ENCODE peak calls at places on chromosomes 3 and 15, in eight cellular contexts. One of them, this sample, is unnamed.

GRCh38 chr3:122932251-122932967 is 95.2 kb downstream of the SEMA5B start:
- DNase-seq in neural crest cell: no peak
- DNase-seq in NCI-H1092 treated with DMSO at 0.1 percent for 48 hours: no peak
- DNase-seq in GM13976: no peak
- DNase-seq in MCF 10A: peak; percentile 92
- DNase-seq in AG09309: no peak
- DNase-seq in RPMI8226: no peak
- DNase-seq in amniotic stem cell: no peak
- DNase-seq in this sample: peak; percentile 75

GRCh38 chr15:70093481-70094309 is 4.0 kb downstream of the TLE3 start:
- DNase-seq in neural crest cell: no peak
- DNase-seq in NCI-H1092 treated with DMSO at 0.1 percent for 48 hours: no peak
- DNase-seq in GM13976: no peak
- DNase-seq in MCF 10A: no peak
- DNase-seq in AG09309: no peak
- DNase-seq in RPMI8226: no peak
- DNase-seq in amniotic stem cell: no peak
- DNase-seq in this sample: peak; percentile 89

GRCh38 chr15:86036243-86036642 is 43.4 kb upstream of the AGBL1 start:
- DNase-seq in neural crest cell: no peak
- DNase-seq in NCI-H1092 treated with DMSO at 0.1 percent for 48 hours: no peak
- DNase-seq in GM13976: no peak
- DNase-seq in MCF 10A: no peak
- DNase-seq in AG09309: no peak
- DNase-seq in RPMI8226: no peak
- DNase-seq in amniotic stem cell: no peak
- DNase-seq in this sample: no peak

GRCh38 chr3:149534671-149535394 is 60.3 kb downstream of the TM4SF4 start:
- DNase-seq in neural crest cell: no peak
- DNase-seq in NCI-H1092 treated with DMSO at 0.1 percent for 48 hours: peak; percentile 86
- DNase-seq in GM13976: no peak
- DNase-seq in MCF 10A: no peak
- DNase-seq in AG09309: peak; percentile 46
- DNase-seq in RPMI8226: peak; percentile 54
- DNase-seq in amniotic stem cell: no peak
- DNase-seq in this sample: no peak

GRCh38 chr3:139523718-139524117 is 15.8 kb downstream of the RBP1 start:
- DNase-seq in neural crest cell: no peak
- DNase-seq in NCI-H1092 treated with DMSO at 0.1 percent for 48 hours: no peak
- DNase-seq in GM13976: no peak
- DNase-seq in MCF 10A: no peak
- DNase-seq in AG09309: no peak
- DNase-seq in RPMI8226: no peak
- DNase-seq in amniotic stem cell: no peak
- DNase-seq in this sample: no peak

GRCh38 chr15:95825672-95826387 is 504.7 kb upstream of the NR2F2 start:
- DNase-seq in neural crest cell: no peak
- DNase-seq in NCI-H1092 treated with DMSO at 0.1 percent for 48 hours: peak; percentile 79
- DNase-seq in GM13976: no peak
- DNase-seq in MCF 10A: no peak
- DNase-seq in AG09309: no peak
- DNase-seq in RPMI8226: no peak
- DNase-seq in amniotic stem cell: no peak
- DNase-seq in this sample: no peak

GRCh38 chr3:172646439-172647015 is 64.3 kb downstream of the NCEH1 start:
- DNase-seq in neural crest cell: no peak
- DNase-seq in NCI-H1092 treated with DMSO at 0.1 percent for 48 hours: peak; percentile 56
- DNase-seq in GM13976: no peak
- DNase-seq in MCF 10A: peak; percentile 96
- DNase-seq in AG09309: no peak
- DNase-seq in RPMI8226: peak; percentile 30
- DNase-seq in amniotic stem cell: no peak
- DNase-seq in this sample: peak; percentile 41

GRCh38 chr3:126850370-126851085 is 132.4 kb upstream of the PLXNA1 start:
- DNase-seq in neural crest cell: no peak
- DNase-seq in NCI-H1092 treated with DMSO at 0.1 percent for 48 hours: no peak
- DNase-seq in GM13976: no peak
- DNase-seq in MCF 10A: no peak
- DNase-seq in AG09309: peak; percentile 44
- DNase-seq in RPMI8226: no peak
- DNase-seq in amniotic stem cell: peak; percentile 58
- DNase-seq in this sample: no peak

GRCh38 chr3:99825239-99825638 is 7.6 kb downstream of the CMSS1 start:
- DNase-seq in neural crest cell: no peak
- DNase-seq in NCI-H1092 treated with DMSO at 0.1 percent for 48 hours: no peak
- DNase-seq in GM13976: no peak
- DNase-seq in MCF 10A: no peak
- DNase-seq in AG09309: no peak
- DNase-seq in RPMI8226: no peak
- DNase-seq in amniotic stem cell: no peak
- DNase-seq in this sample: peak; percentile 64

GRCh38 chr15:67149068-67149841 is 83.9 kb downstream of the SMAD3 start:
- DNase-seq in neural crest cell: no peak
- DNase-seq in NCI-H1092 treated with DMSO at 0.1 percent for 48 hours: no peak
- DNase-seq in GM13976: no peak
- DNase-seq in MCF 10A: no peak
- DNase-seq in AG09309: no peak
- DNase-seq in RPMI8226: no peak
- DNase-seq in amniotic stem cell: no peak
- DNase-seq in this sample: peak; percentile 23

GRCh38 chr3:36172699-36173098 is 207.6 kb upstream of the STAC start:
- DNase-seq in neural crest cell: no peak
- DNase-seq in NCI-H1092 treated with DMSO at 0.1 percent for 48 hours: no peak
- DNase-seq in GM13976: no peak
- DNase-seq in MCF 10A: peak; percentile 65
- DNase-seq in AG09309: no peak
- DNase-seq in RPMI8226: no peak
- DNase-seq in amniotic stem cell: no peak
- DNase-seq in this sample: peak; percentile 55

GRCh38 chr3:121718205-121718846 is 31.2 kb downstream of the GOLGB1 start:
- DNase-seq in neural crest cell: no peak
- DNase-seq in NCI-H1092 treated with DMSO at 0.1 percent for 48 hours: no peak
- DNase-seq in GM13976: no peak
- DNase-seq in MCF 10A: no peak
- DNase-seq in AG09309: no peak
- DNase-seq in RPMI8226: no peak
- DNase-seq in amniotic stem cell: no peak
- DNase-seq in this sample: no peak

GRCh38 chr3:149547954-149548728 is 73.6 kb downstream of the TM4SF4 start:
- DNase-seq in neural crest cell: no peak
- DNase-seq in NCI-H1092 treated with DMSO at 0.1 percent for 48 hours: no peak
- DNase-seq in GM13976: no peak
- DNase-seq in MCF 10A: peak; percentile 86
- DNase-seq in AG09309: no peak
- DNase-seq in RPMI8226: no peak
- DNase-seq in amniotic stem cell: peak; percentile 44
- DNase-seq in this sample: peak; percentile 72

GRCh38 chr3:126155819-126156218 is 24.6 kb downstream of the ALDH1L1 start:
- DNase-seq in neural crest cell: no peak
- DNase-seq in NCI-H1092 treated with DMSO at 0.1 percent for 48 hours: no peak
- DNase-seq in GM13976: peak; percentile 11
- DNase-seq in MCF 10A: no peak
- DNase-seq in AG09309: no peak
- DNase-seq in RPMI8226: no peak
- DNase-seq in amniotic stem cell: no peak
- DNase-seq in this sample: no peak

GRCh38 chr3:62284442-62284841 is 88.9 kb downstream of the FEZF2 start:
- DNase-seq in neural crest cell: no peak
- DNase-seq in NCI-H1092 treated with DMSO at 0.1 percent for 48 hours: no peak
- DNase-seq in GM13976: no peak
- DNase-seq in MCF 10A: no peak
- DNase-seq in AG09309: no peak
- DNase-seq in RPMI8226: no peak
- DNase-seq in amniotic stem cell: no peak
- DNase-seq in this sample: no peak

GRCh38 chr15:33242165-33242564 is 47.7 kb upstream of the FMN1 start:
- DNase-seq in neural crest cell: no peak
- DNase-seq in NCI-H1092 treated with DMSO at 0.1 percent for 48 hours: no peak
- DNase-seq in GM13976: no peak
- DNase-seq in MCF 10A: peak; percentile 51
- DNase-seq in AG09309: peak; percentile 18
- DNase-seq in RPMI8226: no peak
- DNase-seq in amniotic stem cell: peak; percentile 12
- DNase-seq in this sample: peak; percentile 94

GRCh38 chr3:151871639-151872468 is 1.6 kb upstream of the SUCNR1 start:
- DNase-seq in neural crest cell: no peak
- DNase-seq in NCI-H1092 treated with DMSO at 0.1 percent for 48 hours: no peak
- DNase-seq in GM13976: peak; percentile 45
- DNase-seq in MCF 10A: no peak
- DNase-seq in AG09309: no peak
- DNase-seq in RPMI8226: peak; percentile 68
- DNase-seq in amniotic stem cell: no peak
- DNase-seq in this sample: no peak

GRCh38 chr3:147189016-147189415 is 217.3 kb downstream of the ZIC4 start:
- DNase-seq in neural crest cell: no peak
- DNase-seq in NCI-H1092 treated with DMSO at 0.1 percent for 48 hours: no peak
- DNase-seq in GM13976: no peak
- DNase-seq in MCF 10A: no peak
- DNase-seq in AG09309: no peak
- DNase-seq in RPMI8226: no peak
- DNase-seq in amniotic stem cell: no peak
- DNase-seq in this sample: no peak

GRCh38 chr3:31534036-31534435 is 1.3 kb downstream of the STT3B start:
- DNase-seq in neural crest cell: no peak
- DNase-seq in NCI-H1092 treated with DMSO at 0.1 percent for 48 hours: no peak
- DNase-seq in GM13976: no peak
- DNase-seq in MCF 10A: peak; percentile 33
- DNase-seq in AG09309: no peak
- DNase-seq in RPMI8226: peak; percentile 53
- DNase-seq in amniotic stem cell: no peak
- DNase-seq in this sample: peak; percentile 37

GRCh38 chr3:8301977-8302589 is 199.5 kb upstream of the LMCD1 start:
- DNase-seq in neural crest cell: peak; percentile 7
- DNase-seq in NCI-H1092 treated with DMSO at 0.1 percent for 48 hours: peak; percentile 17
- DNase-seq in GM13976: peak; percentile 26
- DNase-seq in MCF 10A: peak; percentile 63
- DNase-seq in AG09309: peak; percentile 44
- DNase-seq in RPMI8226: peak; percentile 42
- DNase-seq in amniotic stem cell: peak; percentile 13
- DNase-seq in this sample: peak; percentile 69

GRCh38 chr15:64224508-64224907 is 61.7 kb upstream of the PPIB start:
- DNase-seq in neural crest cell: no peak
- DNase-seq in NCI-H1092 treated with DMSO at 0.1 percent for 48 hours: peak; percentile 30
- DNase-seq in GM13976: no peak
- DNase-seq in MCF 10A: peak; percentile 45
- DNase-seq in AG09309: peak; percentile 56
- DNase-seq in RPMI8226: no peak
- DNase-seq in amniotic stem cell: no peak
- DNase-seq in this sample: no peak

GRCh38 chr3:149902498-149903139 is 68.1 kb downstream of the PFN2 start:
- DNase-seq in neural crest cell: no peak
- DNase-seq in NCI-H1092 treated with DMSO at 0.1 percent for 48 hours: no peak
- DNase-seq in GM13976: no peak
- DNase-seq in MCF 10A: peak; percentile 0
- DNase-seq in AG09309: no peak
- DNase-seq in RPMI8226: no peak
- DNase-seq in amniotic stem cell: no peak
- DNase-seq in this sample: peak; percentile 39

GRCh38 chr3:127442551-127442950 is 148.0 kb downstream of the TPRA1 start:
- DNase-seq in neural crest cell: no peak
- DNase-seq in NCI-H1092 treated with DMSO at 0.1 percent for 48 hours: no peak
- DNase-seq in GM13976: no peak
- DNase-seq in MCF 10A: no peak
- DNase-seq in AG09309: no peak
- DNase-seq in RPMI8226: no peak
- DNase-seq in amniotic stem cell: no peak
- DNase-seq in this sample: no peak

GRCh38 chr3:46571684-46572083 is 5.6 kb upstream of the LRRC2 start:
- DNase-seq in neural crest cell: no peak
- DNase-seq in NCI-H1092 treated with DMSO at 0.1 percent for 48 hours: no peak
- DNase-seq in GM13976: no peak
- DNase-seq in MCF 10A: no peak
- DNase-seq in AG09309: no peak
- DNase-seq in RPMI8226: no peak
- DNase-seq in amniotic stem cell: no peak
- DNase-seq in this sample: no peak

GRCh38 chr3:12273045-12273695 is 15.7 kb upstream of the PPARG start:
- DNase-seq in neural crest cell: no peak
- DNase-seq in NCI-H1092 treated with DMSO at 0.1 percent for 48 hours: no peak
- DNase-seq in GM13976: peak; percentile 64
- DNase-seq in MCF 10A: no peak
- DNase-seq in AG09309: no peak
- DNase-seq in RPMI8226: no peak
- DNase-seq in amniotic stem cell: no peak
- DNase-seq in this sample: no peak

GRCh38 chr3:126202281-126203079 is 22.1 kb upstream of the ALDH1L1 start:
- DNase-seq in neural crest cell: no peak
- DNase-seq in NCI-H1092 treated with DMSO at 0.1 percent for 48 hours: no peak
- DNase-seq in GM13976: no peak
- DNase-seq in MCF 10A: no peak
- DNase-seq in AG09309: no peak
- DNase-seq in RPMI8226: no peak
- DNase-seq in amniotic stem cell: no peak
- DNase-seq in this sample: no peak

GRCh38 chr3:150150633-150151032 is 179.9 kb upstream of the PFN2 start:
- DNase-seq in neural crest cell: no peak
- DNase-seq in NCI-H1092 treated with DMSO at 0.1 percent for 48 hours: no peak
- DNase-seq in GM13976: no peak
- DNase-seq in MCF 10A: no peak
- DNase-seq in AG09309: no peak
- DNase-seq in RPMI8226: no peak
- DNase-seq in amniotic stem cell: no peak
- DNase-seq in this sample: peak; percentile 13

GRCh38 chr3:122786067-122786466 is 7.6 kb downstream of the HSPBAP1 start:
- DNase-seq in neural crest cell: no peak
- DNase-seq in NCI-H1092 treated with DMSO at 0.1 percent for 48 hours: no peak
- DNase-seq in GM13976: no peak
- DNase-seq in MCF 10A: peak; percentile 20
- DNase-seq in AG09309: no peak
- DNase-seq in RPMI8226: no peak
- DNase-seq in amniotic stem cell: no peak
- DNase-seq in this sample: peak; percentile 82

GRCh38 chr15:63374686-63375520 is 6.7 kb downstream of the CA12 start:
- DNase-seq in neural crest cell: no peak
- DNase-seq in NCI-H1092 treated with DMSO at 0.1 percent for 48 hours: peak; percentile 11
- DNase-seq in GM13976: no peak
- DNase-seq in MCF 10A: peak; percentile 82
- DNase-seq in AG09309: no peak
- DNase-seq in RPMI8226: no peak
- DNase-seq in amniotic stem cell: peak; percentile 28
- DNase-seq in this sample: peak; percentile 53

GRCh38 chr3:193132247-193132646 is 108.8 kb upstream of the PLAAT1 start:
- DNase-seq in neural crest cell: no peak
- DNase-seq in NCI-H1092 treated with DMSO at 0.1 percent for 48 hours: no peak
- DNase-seq in GM13976: no peak
- DNase-seq in MCF 10A: no peak
- DNase-seq in AG09309: no peak
- DNase-seq in RPMI8226: no peak
- DNase-seq in amniotic stem cell: no peak
- DNase-seq in this sample: no peak

GRCh38 chr15:55277116-55277564 is 12.5 kb downstream of the RAB27A start:
- DNase-seq in neural crest cell: no peak
- DNase-seq in NCI-H1092 treated with DMSO at 0.1 percent for 48 hours: no peak
- DNase-seq in GM13976: peak; percentile 76
- DNase-seq in MCF 10A: no peak
- DNase-seq in AG09309: peak; percentile 66
- DNase-seq in RPMI8226: no peak
- DNase-seq in amniotic stem cell: no peak
- DNase-seq in this sample: no peak

GRCh38 chr3:122679467-122680291 is 960 bp upstream of the PARP14 start:
- DNase-seq in neural crest cell: no peak
- DNase-seq in NCI-H1092 treated with DMSO at 0.1 percent for 48 hours: peak; percentile 22
- DNase-seq in GM13976: peak; percentile 13
- DNase-seq in MCF 10A: peak; percentile 55
- DNase-seq in AG09309: no peak
- DNase-seq in RPMI8226: peak; percentile 12
- DNase-seq in amniotic stem cell: no peak
- DNase-seq in this sample: peak; percentile 43

GRCh38 chr3:185421577-185422232 is 58.8 kb downstream of the MAP3K13 start:
- DNase-seq in neural crest cell: no peak
- DNase-seq in NCI-H1092 treated with DMSO at 0.1 percent for 48 hours: no peak
- DNase-seq in GM13976: peak; percentile 17
- DNase-seq in MCF 10A: no peak
- DNase-seq in AG09309: no peak
- DNase-seq in RPMI8226: peak; percentile 83
- DNase-seq in amniotic stem cell: no peak
- DNase-seq in this sample: no peak

GRCh38 chr3:198028718-198029117 is 68.7 kb downstream of the LMLN start:
- DNase-seq in neural crest cell: no peak
- DNase-seq in NCI-H1092 treated with DMSO at 0.1 percent for 48 hours: no peak
- DNase-seq in GM13976: no peak
- DNase-seq in MCF 10A: peak; percentile 32
- DNase-seq in AG09309: peak; percentile 14
- DNase-seq in RPMI8226: no peak
- DNase-seq in amniotic stem cell: peak; percentile 48
- DNase-seq in this sample: peak; percentile 8